ENCODE peak calls at places on chromosomes 6 and 20, in six cellular contexts. One of them, this sample, is unnamed.

GRCh38 chr6:137043710-137044365 is 927 bp downstream of the IL20RA start:
- DNase-seq in heart right ventricle: no peak
- DNase-seq in nucleus accumbens: no peak
- DNase-seq in NCI-H1105: no peak
- DNase-seq in brain microvascular endothelial cell: peak
- DNase-seq in GM23248: peak
- DNase-seq in this sample: peak

GRCh38 chr20:60314727-60315126 is 356.5 kb downstream of the CDH26 start:
- DNase-seq in heart right ventricle: no peak
- DNase-seq in nucleus accumbens: no peak
- DNase-seq in NCI-H1105: no peak
- DNase-seq in brain microvascular endothelial cell: no peak
- DNase-seq in GM23248: no peak
- DNase-seq in this sample: no peak

GRCh38 chr6:6006428-6007310 is at the start of gene NRN1:
- DNase-seq in heart right ventricle: no peak
- DNase-seq in nucleus accumbens: no peak
- DNase-seq in NCI-H1105: peak
- DNase-seq in brain microvascular endothelial cell: peak
- DNase-seq in GM23248: peak
- DNase-seq in this sample: no peak

GRCh38 chr20:13533946-13534345 is 104.8 kb downstream of the TASP1 start:
- DNase-seq in heart right ventricle: no peak
- DNase-seq in nucleus accumbens: no peak
- DNase-seq in NCI-H1105: no peak
- DNase-seq in brain microvascular endothelial cell: no peak
- DNase-seq in GM23248: no peak
- DNase-seq in this sample: no peak

GRCh38 chr6:130903007-130903406 is 75.8 kb downstream of the SMLR1 start:
- DNase-seq in heart right ventricle: no peak
- DNase-seq in nucleus accumbens: no peak
- DNase-seq in NCI-H1105: no peak
- DNase-seq in brain microvascular endothelial cell: no peak
- DNase-seq in GM23248: no peak
- DNase-seq in this sample: no peak

GRCh38 chr6:83083476-83083875 is 16.0 kb downstream of the DOP1A start:
- DNase-seq in heart right ventricle: no peak
- DNase-seq in nucleus accumbens: no peak
- DNase-seq in NCI-H1105: no peak
- DNase-seq in brain microvascular endothelial cell: no peak
- DNase-seq in GM23248: no peak
- DNase-seq in this sample: no peak

GRCh38 chr6:5457036-5457435 is 195.7 kb downstream of the FARS2 start:
- DNase-seq in heart right ventricle: no peak
- DNase-seq in nucleus accumbens: peak
- DNase-seq in NCI-H1105: no peak
- DNase-seq in brain microvascular endothelial cell: no peak
- DNase-seq in GM23248: peak
- DNase-seq in this sample: peak

GRCh38 chr20:9363673-9364072 is 150.7 kb upstream of the LAMP5 start:
- DNase-seq in heart right ventricle: no peak
- DNase-seq in nucleus accumbens: no peak
- DNase-seq in NCI-H1105: no peak
- DNase-seq in brain microvascular endothelial cell: no peak
- DNase-seq in GM23248: peak
- DNase-seq in this sample: no peak

GRCh38 chr6:42359021-42359420 is 92.7 kb downstream of the TRERF1 start:
- DNase-seq in heart right ventricle: no peak
- DNase-seq in nucleus accumbens: no peak
- DNase-seq in NCI-H1105: no peak
- DNase-seq in brain microvascular endothelial cell: no peak
- DNase-seq in GM23248: peak
- DNase-seq in this sample: no peak

GRCh38 chr20:11544029-11544678 is 373.5 kb upstream of the BTBD3 start:
- DNase-seq in heart right ventricle: no peak
- DNase-seq in nucleus accumbens: no peak
- DNase-seq in NCI-H1105: no peak
- DNase-seq in brain microvascular endothelial cell: peak
- DNase-seq in GM23248: peak
- DNase-seq in this sample: no peak

GRCh38 chr20:39822667-39823066 is 860.5 kb downstream of the DHX35 start:
- DNase-seq in heart right ventricle: no peak
- DNase-seq in nucleus accumbens: no peak
- DNase-seq in NCI-H1105: no peak
- DNase-seq in brain microvascular endothelial cell: peak
- DNase-seq in GM23248: peak
- DNase-seq in this sample: no peak

GRCh38 chr20:36040571-36040970 is 72.2 kb downstream of the CNBD2 start:
- DNase-seq in heart right ventricle: no peak
- DNase-seq in nucleus accumbens: no peak
- DNase-seq in NCI-H1105: no peak
- DNase-seq in brain microvascular endothelial cell: no peak
- DNase-seq in GM23248: no peak
- DNase-seq in this sample: no peak

GRCh38 chr6:76703786-76704185 is 631.3 kb upstream of the IMPG1 start:
- DNase-seq in heart right ventricle: no peak
- DNase-seq in nucleus accumbens: no peak
- DNase-seq in NCI-H1105: no peak
- DNase-seq in brain microvascular endothelial cell: no peak
- DNase-seq in GM23248: peak
- DNase-seq in this sample: no peak

GRCh38 chr6:44533221-44533820 is 145.8 kb downstream of the CDC5L start:
- DNase-seq in heart right ventricle: no peak
- DNase-seq in nucleus accumbens: no peak
- DNase-seq in NCI-H1105: no peak
- DNase-seq in brain microvascular endothelial cell: no peak
- DNase-seq in GM23248: no peak
- DNase-seq in this sample: no peak

GRCh38 chr6:44699082-44699481 is 311.6 kb downstream of the CDC5L start:
- DNase-seq in heart right ventricle: no peak
- DNase-seq in nucleus accumbens: no peak
- DNase-seq in NCI-H1105: no peak
- DNase-seq in brain microvascular endothelial cell: no peak
- DNase-seq in GM23248: peak
- DNase-seq in this sample: no peak

GRCh38 chr6:151137441-151137984 is 102.3 kb upstream of the AKAP12 start:
- DNase-seq in heart right ventricle: no peak
- DNase-seq in nucleus accumbens: no peak
- DNase-seq in NCI-H1105: no peak
- DNase-seq in brain microvascular endothelial cell: no peak
- DNase-seq in GM23248: no peak
- DNase-seq in this sample: no peak

GRCh38 chr6:119349041-119349340 is 570 bp downstream of the MAN1A1 start:
- DNase-seq in heart right ventricle: no peak
- DNase-seq in nucleus accumbens: no peak
- DNase-seq in NCI-H1105: peak
- DNase-seq in brain microvascular endothelial cell: no peak
- DNase-seq in GM23248: peak
- DNase-seq in this sample: no peak

GRCh38 chr6:34315780-34316179 is 67.0 kb upstream of the SMIM29 start:
- DNase-seq in heart right ventricle: no peak
- DNase-seq in nucleus accumbens: no peak
- DNase-seq in NCI-H1105: no peak
- DNase-seq in brain microvascular endothelial cell: no peak
- DNase-seq in GM23248: no peak
- DNase-seq in this sample: no peak

This sample was measured in hypothalamus.